ENCODE peak calls at places on chromosomes 3 and 15, in ten cellular contexts. S is hepatocyte, I is fibroblast of pulmonary artery, E is tibial artery, X is IMR-90, R is stomach, K is coronary artery, W is colonic mucosa, Y is body of pancreas, V is right atrium auricular region. G is an unnamed sample.

GRCh38 chr15:40046721-40047412 is 7.9 kb upstream of the SRP14 start:
- DNase-seq in X (peak), E (peak), I (peak), W (no peak), Y (no peak), S (no peak), V (peak), K (peak), R (no peak), G (no peak)

GRCh38 chr15:100667405-100668320 is 65.3 kb downstream of the ASB7 start:
- DNase-seq in S (peak), W (no peak), I (no peak), R (no peak), X (peak), Y (no peak), V (no peak), E (no peak), K (no peak), G (no peak)

GRCh38 chr15:90654233-90655124 is 62.7 kb upstream of the BLM start:
- DNase-seq in K (no peak), W (no peak), S (no peak), R (no peak), V (no peak), I (no peak), X (no peak), Y (no peak), E (peak), G (no peak)

GRCh38 chr3:181700168-181701087 is 11.3 kb upstream of the SOX2 start:
- DNase-seq in E (no peak), V (no peak), K (no peak), S (peak), Y (peak), X (peak), W (peak), R (peak), I (peak), G (no peak)

GRCh38 chr3:65170357-65171090 is 482.7 kb upstream of the ADAMTS9 start:
- DNase-seq in K (peak), E (peak), V (peak), W (peak), X (peak), I (peak), Y (peak), S (peak), R (peak), G (peak)

GRCh38 chr3:112761062-112761638 is 85.5 kb downstream of the CD200R1L start:
- DNase-seq in Y (no peak), K (no peak), X (peak), W (no peak), S (no peak), R (no peak), I (peak), V (no peak), E (no peak), G (no peak)

GRCh38 chr15:85950101-85950500 is 129.6 kb upstream of the AGBL1 start:
- DNase-seq in Y (no peak), S (no peak), R (no peak), I (no peak), E (no peak), W (no peak), X (no peak), V (no peak), K (no peak), G (no peak)

GRCh38 chr3:101829066-101829830 is 20.1 kb upstream of the NFKBIZ start:
- DNase-seq in W (peak), R (peak), S (peak), I (peak), X (peak), Y (peak), V (peak), K (peak), E (peak), G (no peak)

GRCh38 chr15:69565066-69565465 is 112.4 kb downstream of the RPLP1 start:
- DNase-seq in I (no peak), K (no peak), Y (no peak), R (no peak), S (no peak), V (no peak), E (no peak), W (no peak), X (no peak), G (no peak)

GRCh38 chr3:188152660-188153497 is 1.1 kb upstream of the LPP start:
- DNase-seq in V (peak), I (peak), S (peak), Y (peak), X (peak), E (peak), K (peak), R (peak), W (peak), G (no peak)

GRCh38 chr15:68187559-68187958 is 17.6 kb downstream of the CALML4 start:
- DNase-seq in K (no peak), W (peak), Y (peak), I (peak), X (peak), E (no peak), R (peak), S (peak), V (peak), G (no peak)

GRCh38 chr15:68183886-68184285 is 21.2 kb downstream of the CALML4 start:
- DNase-seq in V (no peak), S (no peak), I (peak), W (no peak), R (no peak), Y (no peak), K (no peak), E (no peak), X (peak), G (no peak)

GRCh38 chr15:68184616-68185470 is 20.3 kb downstream of the CALML4 start:
- DNase-seq in V (no peak), K (no peak), R (no peak), X (no peak), Y (no peak), E (no peak), W (no peak), I (no peak), S (no peak), G (no peak)

GRCh38 chr15:68188647-68189046 is 16.5 kb downstream of the CALML4 start:
- DNase-seq in V (no peak), E (no peak), Y (no peak), W (no peak), R (no peak), X (no peak), I (no peak), K (no peak), S (no peak), G (no peak)

DNA sequence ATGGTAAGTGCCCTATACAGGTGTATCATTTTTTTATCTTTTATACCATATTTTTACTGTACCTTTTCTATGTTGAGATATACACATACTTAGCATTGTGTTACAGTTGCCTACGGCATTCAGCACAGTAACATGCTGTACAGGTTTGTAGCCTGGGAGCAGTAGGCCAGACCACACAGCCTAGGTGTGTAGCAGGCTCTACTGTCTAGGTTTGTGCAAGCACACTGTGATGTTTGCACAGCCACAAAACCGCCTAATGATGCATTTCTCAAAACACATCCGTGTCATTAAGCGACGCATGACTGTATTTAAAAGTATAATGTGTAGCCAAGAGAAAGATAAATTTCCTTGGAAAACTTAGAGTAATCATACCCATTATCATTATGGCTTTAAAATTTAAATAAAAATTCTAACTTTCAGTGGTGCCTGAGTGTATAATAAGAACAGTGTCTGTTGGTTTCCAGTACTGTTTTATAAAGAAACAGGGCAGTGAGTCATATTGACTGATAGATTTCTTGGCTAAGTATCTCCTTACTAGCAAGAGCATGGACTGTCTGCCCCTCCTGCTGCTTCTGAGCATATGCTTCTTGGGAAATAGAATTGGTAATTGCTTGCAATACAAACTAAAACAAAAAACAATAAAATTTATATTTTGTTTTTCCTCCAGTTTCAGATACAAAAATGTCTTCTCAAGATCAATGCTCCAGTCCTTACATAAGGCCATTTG is 18.3 kb downstream of the CALML4 start:
- DNase-seq in K (no peak), V (no peak), X (peak), Y (no peak), W (no peak), E (no peak), I (peak), S (no peak), R (no peak), G (no peak)
- H3K4me3 ChIP-seq in K (no peak), V (no peak), X (no peak), Y (no peak), W (no peak), E (no peak), I (peak), S (no peak), R (no peak), G (no peak)

DNA sequence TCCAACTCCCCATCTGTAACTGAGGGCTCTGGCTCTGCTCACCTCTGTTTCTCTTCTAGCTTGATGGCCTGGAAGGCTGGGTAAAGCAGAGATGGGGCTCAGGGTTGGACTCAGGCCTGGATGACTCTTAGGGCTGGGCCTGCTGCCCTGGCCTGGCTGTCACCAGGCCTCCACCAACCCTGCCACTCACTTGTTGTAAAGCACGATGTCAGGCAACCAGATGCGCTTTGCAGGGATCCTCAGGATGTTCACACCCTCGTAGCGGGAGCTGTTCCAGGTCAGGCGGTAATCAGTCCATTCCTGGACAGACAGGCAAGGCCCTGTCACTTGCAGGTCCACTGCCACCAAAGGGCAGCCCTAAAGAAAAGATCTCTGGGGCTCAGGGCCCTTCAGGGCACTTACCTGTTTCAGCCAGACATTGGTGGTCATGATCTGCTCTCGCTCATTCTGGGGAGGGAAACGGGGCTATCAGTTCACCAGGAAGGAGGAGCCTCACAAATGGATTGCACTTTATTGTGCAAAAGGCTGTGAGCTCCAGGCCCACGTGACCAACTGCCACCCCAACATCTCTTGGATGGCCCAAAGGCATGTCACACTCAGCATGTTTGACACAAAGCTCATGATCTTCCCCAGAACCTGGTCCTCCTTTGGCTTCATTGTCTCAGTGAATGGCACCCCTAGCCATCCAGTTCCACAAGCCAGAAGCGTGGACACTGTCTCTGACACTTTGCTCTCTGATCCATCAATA is 9.9 kb downstream of the CHRNB4 start:
- DNase-seq in Y (no peak), V (no peak), R (peak), W (no peak), K (no peak), X (no peak), I (no peak), S (no peak), E (no peak), G (no peak)
- H3K4me3 ChIP-seq in Y (no peak), V (no peak), R (no peak), W (no peak), K (no peak), X (no peak), I (no peak), S (no peak), E (no peak), G (no peak)

GRCh38 chr3:9230596-9230995 is 18.9 kb downstream of the SRGAP3 start:
- DNase-seq in S (no peak), I (peak), X (no peak), K (no peak), E (no peak), R (no peak), V (no peak), W (no peak), Y (no peak), G (no peak)
- H3K4me3 ChIP-seq in S (no peak), I (no peak), X (no peak), K (no peak), E (no peak), R (no peak), V (no peak), W (no peak), Y (no peak), G (no peak)

GRCh38 chr3:172048599-172048998 is 9.2 kb downstream of the FNDC3B start:
- DNase-seq in S (no peak), X (no peak), R (no peak), E (no peak), I (no peak), V (no peak), W (no peak), K (no peak), Y (no peak), G (no peak)
- H3K4me3 ChIP-seq in S (no peak), X (no peak), R (no peak), E (no peak), I (no peak), V (no peak), W (no peak), K (no peak), Y (no peak), G (no peak)